ENCODE peak calls at places on chromosomes 1 and 21, in seven cellular contexts. P, T, W, R, F, D and L are unnamed samples.

GRCh38 chr1:206809504-206810084 is 37.3 kb upstream of the IL10 start:
- DNase-seq in D (no peak), R (peak), F (no peak), T (no peak), P (no peak), W (peak), L (peak)

GRCh38 chr21:45590726-45591618 is 48.7 kb upstream of the SLC19A1 start:
- DNase-seq in R (peak), T (peak), F (peak), D (no peak), P (no peak), W (no peak), L (peak)

GRCh38 chr1:32714277-32714676 is 11.7 kb upstream of the SYNC start:
- DNase-seq in T (no peak), F (no peak), R (no peak), D (no peak), P (no peak), W (no peak), L (peak)

GRCh38 chr1:223810586-223810985 is 35.2 kb downstream of the TP53BP2 start:
- DNase-seq in P (no peak), R (peak), W (no peak), F (no peak), D (no peak), T (no peak), L (no peak)

GRCh38 chr1:156795787-156796186 is 20.9 kb downstream of the SH2D2A start:
- DNase-seq in R (no peak), W (no peak), D (no peak), T (no peak), F (no peak), P (no peak), L (no peak)

GRCh38 chr1:232942413-232943294 is 7.8 kb upstream of the NTPCR start:
- DNase-seq in P (no peak), W (no peak), T (no peak), R (no peak), F (no peak), D (no peak), L (no peak)

GRCh38 chr1:84298336-84298687 is 3.2 kb upstream of the SAMD13 start:
- DNase-seq in P (peak), T (peak), R (peak), W (peak), D (peak), F (peak), L (peak)

GRCh38 chr1:235633220-235633540 is 16.4 kb downstream of the GNG4 start:
- DNase-seq in R (no peak), P (no peak), D (no peak), W (no peak), F (no peak), T (no peak), L (peak)

GRCh38 chr1:64701071-64701470 is 43.8 kb upstream of the RAVER2 start:
- DNase-seq in T (no peak), D (no peak), R (no peak), P (no peak), W (no peak), F (no peak), L (no peak)

GRCh38 chr1:218164930-218165686 is 120.0 kb upstream of the RRP15 start:
- DNase-seq in T (peak), R (peak), W (no peak), F (peak), D (peak), P (no peak), L (peak)

GRCh38 chr1:51541313-51542050 is 22.4 kb upstream of the EPS15 start:
- DNase-seq in P (no peak), W (no peak), D (no peak), T (no peak), F (no peak), R (peak), L (no peak)

GRCh38 chr1:217272385-217272784 is 358.5 kb downstream of the GPATCH2 start:
- DNase-seq in P (no peak), R (peak), W (no peak), F (no peak), D (no peak), T (no peak), L (peak)

GRCh38 chr21:41425954-41426655 is at the start of gene MX1:
- DNase-seq in F (peak), P (peak), T (peak), R (peak), W (peak), D (no peak), L (peak)

GRCh38 chr1:68229927-68230812 is 2.2 kb downstream of the WLS start:
- DNase-seq in W (peak), D (no peak), R (peak), P (peak), T (no peak), F (no peak), L (peak)

GRCh38 chr21:40707271-40707670 is 139.7 kb downstream of the DSCAM start:
- DNase-seq in P (no peak), F (no peak), T (no peak), R (no peak), D (no peak), W (no peak), L (no peak)

GRCh38 chr1:203607169-203607873 is 19.3 kb upstream of the ATP2B4 start:
- DNase-seq in R (peak), D (no peak), W (no peak), F (peak), T (peak), P (peak), L (peak)

GRCh38 chr1:3775248-3775497 is 2.6 kb downstream of the SMIM1 start:
- DNase-seq in T (no peak), W (no peak), P (no peak), F (no peak), R (no peak), D (no peak), L (no peak)

GRCh38 chr1:244064621-244065020 is 13.5 kb downstream of the ZBTB18 start:
- DNase-seq in D (no peak), R (no peak), F (no peak), P (no peak), T (no peak), W (no peak), L (no peak)

GRCh38 chr21:31908106-31909031 is 35.5 kb downstream of the HUNK start:
- DNase-seq in F (no peak), D (no peak), T (no peak), R (peak), P (peak), W (peak), L (no peak)

GRCh38 chr1:207282049-207282448 is 39.4 kb upstream of the CD55 start:
- DNase-seq in P (no peak), T (no peak), D (no peak), F (no peak), W (no peak), R (peak), L (no peak)

GRCh38 chr1:25568834-25569598 is 25.6 kb downstream of the LDLRAP1 start:
- DNase-seq in W (no peak), D (no peak), P (no peak), R (peak), T (no peak), F (no peak), L (peak)

GRCh38 chr1:17163789-17164666 is 40.9 kb upstream of the PADI1 start:
- DNase-seq in T (no peak), W (no peak), P (no peak), D (peak), F (no peak), R (no peak), L (peak)

GRCh38 chr1:10152709-10153284 is 57.6 kb upstream of the KIF1B start:
- DNase-seq in P (peak), R (peak), F (peak), T (no peak), D (no peak), W (peak), L (peak)

GRCh38 chr1:20212685-20213331 is 26.5 kb upstream of the PLA2G2C start:
- DNase-seq in D (peak), W (peak), T (peak), P (peak), F (peak), R (peak), L (peak)